ENCODE peak calls at places on chromosomes 6 and 20, in five cellular contexts. K is fibroblast of mammary gland, Z is fibroblast of villous mesenchyme, M is MM.1S, C is ascending aorta. H is an unnamed sample.

GRCh38 chr20:13996265-13996664 is 949 bp downstream of the MACROD2 start:
- DNase-seq in K (no peak), Z (no peak), M (no peak), C (no peak), H (no peak)

GRCh38 chr20:48467622-48468021 is 360.2 kb downstream of the PREX1 start:
- DNase-seq in K (no peak), Z (no peak), M (peak), C (no peak), H (no peak)

GRCh38 chr6:6629416-6629815 is 40.9 kb downstream of the LY86 start:
- DNase-seq in K (no peak), Z (no peak), M (no peak), C (no peak), H (no peak)

GRCh38 chr6:26195376-26195923 is 108.2 kb downstream of the HFE start:
- DNase-seq in K (peak), Z (peak), M (peak), C (peak), H (peak)

GRCh38 chr6:106913111-106913510 is 61.4 kb downstream of the CD24 start:
- DNase-seq in K (no peak), Z (no peak), M (no peak), C (no peak), H (no peak)

GRCh38 chr20:14633507-14633906 is 296.1 kb upstream of the FLRT3 start:
- DNase-seq in K (peak), Z (no peak), M (no peak), C (no peak), H (no peak)

GRCh38 chr20:33648396-33649004 is 13.6 kb upstream of the C20orf144 start:
- DNase-seq in K (peak), Z (peak), M (no peak), C (no peak), H (no peak)

GRCh38 chr6:4371207-4371921 is 236.0 kb upstream of the ECI2 start:
- DNase-seq in K (peak), Z (peak), M (no peak), C (no peak), H (no peak)

GRCh38 chr6:68443704-68444103 is 191.4 kb upstream of the ADGRB3 start:
- DNase-seq in K (no peak), Z (no peak), M (no peak), C (no peak), H (no peak)

GRCh38 chr6:33609444-33610034 is 11.6 kb upstream of the ITPR3 start:
- DNase-seq in K (peak), Z (no peak), M (no peak), C (no peak), H (no peak)

GRCh38 chr20:57040924-57041323 is 225.5 kb downstream of the BMP7 start:
- DNase-seq in K (peak), Z (peak), M (no peak), C (no peak), H (no peak)

GRCh38 chr6:33314943-33315752 is 1.3 kb upstream of the TAPBP start:
- DNase-seq in K (peak), Z (peak), M (no peak), C (no peak), H (no peak)

GRCh38 chr6:6712979-6713514 is 124.5 kb downstream of the LY86 start:
- DNase-seq in K (no peak), Z (peak), M (no peak), C (no peak), H (no peak)

GRCh38 chr20:32820000-32820697 is 395 bp downstream of the MAPRE1 start:
- DNase-seq in K (peak), Z (peak), M (peak), C (no peak), H (peak)

GRCh38 chr20:63957690-63958441 is 1.6 kb upstream of the UCKL1 start:
- DNase-seq in K (peak), Z (peak), M (peak), C (no peak), H (no peak)

GRCh38 chr6:134539865-134540323 is 222.0 kb upstream of the SGK1 start:
- DNase-seq in K (no peak), Z (no peak), M (no peak), C (no peak), H (no peak)

GRCh38 chr20:2889209-2889608 is 15.9 kb downstream of the PTPRA start:
- DNase-seq in K (no peak), Z (no peak), M (no peak), C (no peak), H (no peak)

GRCh38 chr6:34099878-34100277 is 46.0 kb downstream of the GRM4 start:
- DNase-seq in K (no peak), Z (no peak), M (no peak), C (no peak), H (no peak)

GRCh38 chr6:139050770-139051313 is 22.3 kb downstream of the ABRACL start:
- DNase-seq in K (no peak), Z (no peak), M (no peak), C (no peak), H (no peak)

GRCh38 chr20:33301192-33301930 is 18.3 kb downstream of the BPIFB1 start:
- DNase-seq in K (peak), Z (no peak), M (no peak), C (no peak), H (no peak)

GRCh38 chr20:64154590-64155257 is 9.5 kb upstream of the MYT1 start:
- DNase-seq in K (no peak), Z (no peak), M (no peak), C (no peak), H (no peak)

GRCh38 chr20:35917077-35917476 is 37.2 kb downstream of the SCAND1 start:
- DNase-seq in K (no peak), Z (no peak), M (no peak), C (no peak), H (no peak)

GRCh38 chr20:57498425-57499400 is 26.2 kb downstream of the CTCFL start:
- DNase-seq in K (no peak), Z (peak), M (peak), C (no peak), H (no peak)

GRCh38 chr6:152572395-152573061 is 64.6 kb downstream of the SYNE1 start:
- DNase-seq in K (no peak), Z (peak), M (no peak), C (no peak), H (no peak)

GRCh38 chr20:22438926-22439325 is 145.4 kb downstream of the FOXA2 start:
- DNase-seq in K (no peak), Z (no peak), M (no peak), C (no peak), H (no peak)

GRCh38 chr6:134724653-134725340 is 225.1 kb downstream of the ALDH8A1 start:
- DNase-seq in K (peak), Z (peak), M (no peak), C (no peak), H (no peak)

GRCh38 chr6:42007753-42008528 is 42.4 kb upstream of the TAF8 start:
- DNase-seq in K (no peak), Z (no peak), M (no peak), C (no peak), H (no peak)

GRCh38 chr6:113873043-113873667 is 16.0 kb downstream of the MARCKS start:
- DNase-seq in K (no peak), Z (no peak), M (peak), C (no peak), H (no peak)

GRCh38 chr6:150546457-150546856 is 53.2 kb upstream of the PLEKHG1 start:
- DNase-seq in K (no peak), Z (no peak), M (no peak), C (no peak), H (no peak)

GRCh38 chr6:151095538-151096254 is 144.1 kb upstream of the AKAP12 start:
- DNase-seq in K (no peak), Z (no peak), M (no peak), C (no peak), H (no peak)

GRCh38 chr6:28589234-28589951 is 63.7 kb downstream of the GPX5 start:
- DNase-seq in K (peak), Z (peak), M (peak), C (no peak), H (peak)

GRCh38 chr6:63816979-63817436 is 181.4 kb downstream of the PHF3 start:
- DNase-seq in K (peak), Z (peak), M (no peak), C (no peak), H (no peak)

GRCh38 chr6:35568967-35569606 is 56.4 kb upstream of the TULP1 start:
- DNase-seq in K (peak), Z (peak), M (no peak), C (no peak), H (no peak)

GRCh38 chr6:121260651-121261102 is 73.6 kb downstream of the TBC1D32 start:
- DNase-seq in K (peak), Z (peak), M (no peak), C (no peak), H (no peak)

GRCh38 chr20:11195169-11195568 is 521.4 kb upstream of the JAG1 start:
- DNase-seq in K (no peak), Z (no peak), M (no peak), C (no peak), H (no peak)

GRCh38 chr6:4647414-4648365 is 128.5 kb upstream of the CDYL start:
- DNase-seq in K (peak), Z (peak), M (peak), C (peak), H (no peak)

DNA sequence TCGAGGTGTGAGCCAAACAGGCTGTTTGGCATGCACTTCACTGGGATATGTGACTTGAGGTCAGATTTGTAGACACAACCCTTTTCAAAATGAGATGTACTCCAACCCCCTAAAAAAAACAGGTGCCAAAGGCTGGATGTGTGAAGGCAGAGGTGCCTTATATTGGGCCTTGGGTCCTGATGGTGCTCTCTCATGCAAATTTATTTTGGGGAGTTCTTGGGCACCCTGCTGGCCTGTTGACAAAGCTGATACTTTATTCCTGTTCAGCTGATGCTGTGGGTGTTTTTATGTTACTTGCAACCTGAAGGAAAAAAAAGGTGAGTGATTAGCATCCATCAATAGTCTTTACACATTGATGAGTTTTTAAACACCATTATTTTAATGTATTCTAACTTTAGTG is 121.5 kb downstream of the DNAH8 start:
- DNase-seq in K (no peak), Z (no peak), M (no peak), C (no peak), H (no peak)
- H3K4me3 ChIP-seq in K (no peak), Z (no peak), M (no peak), C (no peak), H (no peak)

DNA sequence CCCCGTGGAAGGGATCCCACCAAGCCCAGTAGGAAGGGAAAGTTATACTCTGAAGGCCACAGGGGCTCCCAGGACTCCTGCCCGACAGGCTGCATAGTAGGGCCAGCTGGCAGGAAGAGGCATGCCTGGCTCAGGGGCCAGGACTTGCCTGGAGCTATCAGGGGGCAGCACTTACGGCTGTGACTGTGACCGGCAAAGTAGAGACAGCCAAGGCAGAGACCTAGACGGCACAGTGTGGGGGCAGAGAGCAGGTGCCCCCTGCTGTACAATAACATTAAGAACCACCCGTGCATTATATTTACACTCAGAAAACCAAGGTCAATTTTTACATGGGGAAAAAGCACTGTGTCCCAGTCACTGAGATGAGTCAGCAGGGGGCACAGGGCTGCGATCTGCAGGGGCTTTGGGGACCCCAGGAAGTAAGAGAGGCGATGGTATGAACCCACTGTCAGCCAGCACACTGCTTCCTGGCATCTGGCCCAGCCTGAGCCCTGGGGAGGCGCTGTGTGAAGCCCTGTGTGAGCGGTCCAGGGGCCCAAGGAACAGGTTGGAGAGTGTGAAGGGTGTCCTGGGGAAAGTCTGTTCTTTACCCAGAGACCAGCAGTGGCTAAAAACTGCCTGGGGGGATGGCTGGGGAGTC is 9.9 kb downstream of the CCDC167 start:
- DNase-seq in K (peak), Z (no peak), M (no peak), C (no peak), H (no peak)
- TF ChIP-seq CTCF in K (peak), Z (peak), M (no peak), C (no peak), H (peak)

GRCh38 chr6:117441824-117442264 is 16.1 kb upstream of the ROS1 start:
- DNase-seq in K (peak), Z (peak), M (no peak), C (no peak), H (no peak)
- H3K4me3 ChIP-seq in K (no peak), Z (no peak), M (no peak), C (no peak), H (no peak)

GRCh38 chr6:10451394-10451793 is 36.5 kb upstream of the TFAP2A start:
- DNase-seq in K (no peak), Z (no peak), M (no peak), C (no peak), H (no peak)
- TF ChIP-seq CTCF in K (no peak), Z (no peak), M (no peak), C (no peak), H (no peak)

DNA sequence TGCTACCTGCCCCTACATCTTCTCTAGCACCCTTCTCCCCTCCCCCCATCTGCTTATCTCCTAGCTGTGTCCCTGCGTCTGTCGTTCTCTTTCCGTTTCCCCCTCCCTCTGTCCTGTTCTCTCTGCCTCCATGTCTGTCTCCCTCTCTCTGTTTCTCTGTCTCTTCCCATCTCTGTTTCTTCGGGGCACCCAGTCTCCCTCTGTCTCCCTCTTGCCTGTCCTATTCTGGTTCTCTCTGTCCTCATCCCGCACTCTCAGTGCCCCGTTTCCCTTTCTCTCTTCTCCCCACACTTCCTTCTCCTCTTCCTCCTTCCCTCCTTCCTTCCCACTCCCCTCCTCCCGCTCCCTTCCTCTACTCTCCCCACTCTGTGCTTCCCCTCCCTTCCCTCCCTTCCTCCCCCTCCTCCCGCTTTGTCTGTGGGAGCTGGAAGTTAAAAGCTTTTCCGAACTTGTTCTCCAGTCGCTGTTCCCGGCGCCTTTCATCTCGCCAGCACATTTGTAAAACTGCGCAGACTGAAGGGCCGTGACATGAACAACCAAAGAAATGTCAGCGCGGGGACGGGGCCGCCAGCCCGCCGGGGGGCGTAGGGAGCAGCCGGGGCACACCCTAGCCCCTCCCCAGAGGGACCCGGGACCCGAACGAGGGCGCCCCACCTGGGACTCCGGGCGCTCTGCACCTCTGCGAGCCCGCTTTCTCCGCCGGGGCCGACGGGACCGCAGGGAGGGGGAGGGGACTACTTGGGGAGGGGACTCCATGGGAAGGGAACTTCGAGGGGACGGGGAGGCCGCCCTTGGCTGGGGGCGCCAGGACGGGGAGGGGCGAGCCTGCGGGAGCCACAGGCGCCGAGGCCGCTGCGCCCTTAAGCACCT is 4.0 kb upstream of the CDH22 start:
- DNase-seq in K (no peak), Z (no peak), M (no peak), C (no peak), H (no peak)
- H3K4me3 ChIP-seq in K (no peak), Z (no peak), M (no peak), C (peak), H (no peak)

GRCh38 chr20:4850960-4851359 is 129.3 kb downstream of the PRND start:
- DNase-seq in K (no peak), Z (no peak), M (no peak), C (no peak), H (no peak)
- TF ChIP-seq CTCF in K (no peak), Z (no peak), M (no peak), C (no peak), H (no peak)

H was measured in GM12864.